ENCODE peak calls at places on chromosomes 5 and 9, in eight cellular contexts. N, V, S, E, C, H, U and F are unnamed samples.

GRCh38 chr9:73269430-73270101 is 117.9 kb downstream of the ANXA1 start:
- DNase-seq in N (no peak), V (no peak), S (no peak), E (no peak), C (peak; percentile 11), H (no peak), U (peak; percentile 40), F (peak; percentile 60)

GRCh38 chr5:168917947-168918600 is 338.9 kb upstream of the PANK3 start:
- DNase-seq in N (no peak), V (no peak), S (no peak), E (no peak), C (no peak), H (no peak), U (no peak), F (no peak)

GRCh38 chr5:1315018-1315708 is 20.3 kb upstream of the TERT start:
- DNase-seq in N (no peak), V (no peak), S (no peak), E (no peak), C (no peak), H (no peak), U (no peak), F (no peak)

GRCh38 chr9:98949565-98949964 is 5.9 kb downstream of the COL15A1 start:
- DNase-seq in N (no peak), V (no peak), S (no peak), E (no peak), C (no peak), H (no peak), U (no peak), F (no peak)

GRCh38 chr5:107860044-107860443 is 189.3 kb upstream of the EFNA5 start:
- DNase-seq in N (no peak), V (no peak), S (no peak), E (no peak), C (no peak), H (no peak), U (no peak), F (no peak)

GRCh38 chr9:2729003-2729402 is 11.7 kb downstream of the KCNV2 start:
- DNase-seq in N (no peak), V (no peak), S (no peak), E (no peak), C (peak; percentile 54), H (no peak), U (no peak), F (peak; percentile 41)

GRCh38 chr9:93974151-93974550 is 19.0 kb upstream of the BARX1 start:
- DNase-seq in N (no peak), V (no peak), S (no peak), E (no peak), C (no peak), H (no peak), U (no peak), F (no peak)

GRCh38 chr5:78899922-78900362 is 85.2 kb downstream of the ARSB start:
- DNase-seq in N (no peak), V (peak; percentile 67), S (peak; percentile 12), E (no peak), C (peak; percentile 69), H (no peak), U (peak; percentile 40), F (peak; percentile 77)

GRCh38 chr5:180194410-180195345 is 14.3 kb downstream of the RASGEF1C start:
- DNase-seq in N (no peak), V (no peak), S (no peak), E (peak; percentile 65), C (no peak), H (no peak), U (no peak), F (no peak)

GRCh38 chr5:148979104-148979723 is 83.6 kb downstream of the SH3TC2 start:
- DNase-seq in N (no peak), V (peak; percentile 28), S (no peak), E (no peak), C (no peak), H (no peak), U (no peak), F (no peak)

GRCh38 chr9:37746448-37747270 is 6.9 kb upstream of the TRMT10B start:
- DNase-seq in N (no peak), V (no peak), S (no peak), E (no peak), C (peak; percentile 55), H (no peak), U (no peak), F (no peak)

GRCh38 chr5:160475864-160476438 is 54.3 kb downstream of the PTTG1 start:
- DNase-seq in N (no peak), V (peak; percentile 18), S (no peak), E (no peak), C (no peak), H (no peak), U (no peak), F (no peak)

GRCh38 chr5:140295414-140295813 is 7.5 kb downstream of the PFDN1 start:
- DNase-seq in N (no peak), V (peak; percentile 34), S (peak; percentile 15), E (peak; percentile 0), C (peak; percentile 99), H (no peak), U (peak; percentile 48), F (peak; percentile 95)

GRCh38 chr9:99335280-99335679 is 113.2 kb downstream of the SEC61B start:
- DNase-seq in N (no peak), V (no peak), S (no peak), E (no peak), C (peak; percentile 6), H (no peak), U (no peak), F (no peak)

GRCh38 chr9:122039213-122039612 is 53.9 kb downstream of the TTLL11 start:
- DNase-seq in N (peak; percentile 16), V (no peak), S (no peak), E (no peak), C (no peak), H (no peak), U (no peak), F (no peak)

GRCh38 chr5:110625376-110625999 is 101.0 kb downstream of the TMEM232 start:
- DNase-seq in N (no peak), V (no peak), S (peak; percentile 29), E (peak; percentile 21), C (peak; percentile 6), H (no peak), U (peak; percentile 22), F (peak; percentile 49)

GRCh38 chr9:35611230-35611797 is 6.3 kb downstream of the TESK1 start:
- DNase-seq in N (peak; percentile 12), V (peak; percentile 55), S (no peak), E (peak; percentile 9), C (peak; percentile 35), H (no peak), U (peak; percentile 23), F (peak; percentile 58)

GRCh38 chr5:38922199-38922598 is 76.4 kb downstream of the OSMR start:
- DNase-seq in N (peak; percentile 23), V (peak; percentile 46), S (no peak), E (peak; percentile 45), C (peak; percentile 62), H (no peak), U (peak; percentile 55), F (peak; percentile 60)

GRCh38 chr9:84970432-84970831 is 300.9 kb downstream of the NTRK2 start:
- DNase-seq in N (no peak), V (peak; percentile 60), S (no peak), E (no peak), C (no peak), H (no peak), U (peak; percentile 38), F (no peak)

GRCh38 chr9:82117025-82117424 is 128.5 kb downstream of the SPATA31D1 start:
- DNase-seq in N (no peak), V (no peak), S (no peak), E (peak; percentile 75), C (no peak), H (no peak), U (no peak), F (no peak)

GRCh38 chr9:89078421-89078820 is 87.2 kb downstream of the S1PR3 start:
- DNase-seq in N (no peak), V (no peak), S (no peak), E (no peak), C (no peak), H (no peak), U (no peak), F (no peak)

GRCh38 chr5:82676663-82677062 is 398.5 kb upstream of the RPS23 start:
- DNase-seq in N (no peak), V (no peak), S (no peak), E (no peak), C (no peak), H (no peak), U (no peak), F (no peak)

GRCh38 chr5:176658817-176659216 is 11.5 kb downstream of the TSPAN17 start:
- DNase-seq in N (no peak), V (peak; percentile 35), S (no peak), E (no peak), C (no peak), H (no peak), U (no peak), F (no peak)

GRCh38 chr5:169895876-169896275 is 84.4 kb downstream of the INSYN2B start:
- DNase-seq in N (peak; percentile 74), V (no peak), S (no peak), E (no peak), C (no peak), H (no peak), U (no peak), F (no peak)

GRCh38 chr5:73705364-73705763 is 79.4 kb downstream of the ARHGEF28 start:
- DNase-seq in N (no peak), V (no peak), S (no peak), E (no peak), C (no peak), H (no peak), U (no peak), F (no peak)

GRCh38 chr5:147673276-147673675 is 109.3 kb downstream of the JAKMIP2 start:
- DNase-seq in N (no peak), V (no peak), S (peak; percentile 95), E (peak; percentile 81), C (no peak), H (no peak), U (no peak), F (no peak)

GRCh38 chr5:76269259-76269958 is 133.7 kb upstream of the IQGAP2 start:
- DNase-seq in N (no peak), V (no peak), S (no peak), E (no peak), C (no peak), H (no peak), U (no peak), F (no peak)

GRCh38 chr5:158869092-158869491 is 230.6 kb downstream of the EBF1 start:
- DNase-seq in N (no peak), V (no peak), S (no peak), E (peak; percentile 30), C (no peak), H (no peak), U (no peak), F (no peak)

GRCh38 chr5:16504571-16504970 is 39.0 kb upstream of the ZNF622 start:
- DNase-seq in N (no peak), V (no peak), S (no peak), E (no peak), C (no peak), H (no peak), U (no peak), F (no peak)

GRCh38 chr9:128409998-128410397 is 10.7 kb upstream of the CERCAM start:
- DNase-seq in N (peak; percentile 62), V (no peak), S (no peak), E (no peak), C (peak; percentile 36), H (no peak), U (peak; percentile 16), F (no peak)

GRCh38 chr5:82754759-82755158 is 322.4 kb downstream of the TMEM167A start:
- DNase-seq in N (no peak), V (no peak), S (no peak), E (no peak), C (no peak), H (no peak), U (no peak), F (no peak)

GRCh38 chr5:96852769-96853168 is 23.5 kb upstream of the ERAP2 start:
- DNase-seq in N (no peak), V (no peak), S (no peak), E (no peak), C (peak; percentile 43), H (no peak), U (no peak), F (no peak)

GRCh38 chr5:177453852-177454396 is 7.3 kb downstream of the PRR7 start:
- DNase-seq in N (no peak), V (peak; percentile 59), S (no peak), E (peak; percentile 32), C (no peak), H (no peak), U (no peak), F (peak; percentile 46)

GRCh38 chr5:169548315-169548714 is 35.3 kb upstream of the SPDL1 start:
- DNase-seq in N (no peak), V (no peak), S (no peak), E (peak; percentile 38), C (peak; percentile 39), H (no peak), U (no peak), F (peak; percentile 77)